ENCODE peak calls at places on chromosomes 1 and 21, in five cellular contexts. Y is A549, J is endothelial cell of umbilical vein, O is K562, X is GM12878. B is an unnamed sample.

GRCh38 chr1:224632921-224633321 is 16.8 kb downstream of the CNIH3 start:
- DNase-seq in Y (no peak), J (no peak), O (no peak), X (no peak), B (no peak)

GRCh38 chr1:50047916-50048694 is 24.4 kb upstream of the AGBL4 start:
- DNase-seq in Y (no peak), J (no peak), O (no peak), X (no peak), B (no peak)

GRCh38 chr1:29839726-29840125 is 603.4 kb downstream of the PTPRU start:
- DNase-seq in Y (no peak), J (no peak), O (no peak), X (no peak), B (no peak)

GRCh38 chr1:109162626-109163025 is 48.7 kb downstream of the ELAPOR1 start:
- DNase-seq in Y (no peak), J (no peak), O (no peak), X (peak; percentile 8), B (no peak)

GRCh38 chr1:89130716-89131115 is 4.8 kb upstream of the GBP2 start:
- DNase-seq in Y (no peak), J (no peak), O (no peak), X (no peak), B (no peak)

GRCh38 chr1:58813801-58814200 is 30.0 kb upstream of the JUN start:
- DNase-seq in Y (no peak), J (no peak), O (no peak), X (no peak), B (no peak)

GRCh38 chr1:7009741-7010525 is 224.7 kb downstream of the CAMTA1 start:
- DNase-seq in Y (no peak), J (no peak), O (no peak), X (no peak), B (no peak)

GRCh38 chr21:37877171-37877570 is 39.1 kb downstream of the KCNJ6 start:
- DNase-seq in Y (no peak), J (no peak), O (no peak), X (no peak), B (no peak)

GRCh38 chr1:156126043-156126700 is 11.7 kb downstream of the LMNA start:
- DNase-seq in Y (peak; percentile 72), J (peak; percentile 96), O (peak; percentile 64), X (no peak), B (peak; percentile 99)

GRCh38 chr1:4084896-4085295 is 184.8 kb upstream of the C1orf174 start:
- DNase-seq in Y (no peak), J (no peak), O (no peak), X (no peak), B (no peak)

GRCh38 chr1:96520542-96520941 is 201.0 kb upstream of the PTBP2 start:
- DNase-seq in Y (no peak), J (peak; percentile 24), O (no peak), X (no peak), B (no peak)

DNA sequence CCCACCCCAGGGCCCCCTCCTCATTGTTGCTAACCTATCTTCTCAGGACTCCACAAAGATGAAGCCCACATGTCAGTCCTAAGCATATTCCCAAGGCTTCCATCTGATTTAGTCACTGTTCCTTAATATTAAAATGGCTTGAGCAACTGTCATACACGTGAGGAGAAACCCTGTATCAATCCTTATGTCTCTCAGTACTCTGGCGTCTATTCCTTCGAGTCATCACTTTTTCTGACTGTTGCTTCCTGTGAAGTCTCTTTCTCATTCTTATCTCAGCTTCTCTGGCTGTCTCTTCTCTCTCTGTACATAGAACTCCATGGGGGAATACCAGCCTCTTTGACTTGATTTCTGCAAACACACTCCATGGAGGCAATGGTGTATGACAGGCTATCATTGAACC is 98.4 kb downstream of the C4BPA start:
- DNase-seq in Y (no peak), J (no peak), O (no peak), X (no peak), B (no peak)
- TF ChIP-seq MYC in Y (no peak), J (no peak), O (no peak), X (no peak), B (no peak)

DNA sequence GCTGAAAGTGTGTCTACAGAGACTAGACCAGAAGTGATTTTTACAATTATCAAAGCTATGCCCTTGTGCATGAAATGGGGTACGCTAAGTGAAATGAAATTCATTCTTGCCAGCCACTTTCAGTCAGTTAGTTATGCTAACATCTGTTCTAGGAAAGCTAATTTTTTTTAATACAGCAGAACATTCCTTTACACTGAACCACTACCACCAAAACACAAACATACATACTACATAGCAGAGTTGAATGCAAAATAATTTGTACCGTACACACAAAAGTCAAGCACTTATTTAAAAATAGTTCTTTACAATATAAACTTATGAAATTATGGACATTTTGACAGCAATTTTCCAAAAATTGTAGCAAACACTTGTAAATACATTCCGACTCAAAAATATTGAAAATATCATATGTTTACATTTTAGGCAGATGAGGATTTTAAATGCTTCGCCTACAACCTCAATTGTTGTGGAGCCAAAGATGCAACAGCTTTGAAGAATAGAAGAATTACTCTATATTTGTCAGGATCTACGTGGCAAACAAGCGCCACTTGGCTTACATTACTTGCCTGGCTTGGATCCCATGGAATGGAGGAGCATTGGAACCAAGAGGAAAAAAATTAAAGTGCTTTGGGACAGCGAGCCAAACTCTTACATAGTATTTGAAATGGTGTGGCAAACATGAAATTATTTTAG is 30.6 kb downstream of the WLS start:
- DNase-seq in Y (no peak), J (no peak), O (no peak), X (no peak), B (no peak)
- H3K4me3 ChIP-seq in Y (no peak overlapping the region), J (no peak overlapping the region), O (no peak overlapping the region), X (no peak overlapping the region), B (no peak overlapping the region)

DNA sequence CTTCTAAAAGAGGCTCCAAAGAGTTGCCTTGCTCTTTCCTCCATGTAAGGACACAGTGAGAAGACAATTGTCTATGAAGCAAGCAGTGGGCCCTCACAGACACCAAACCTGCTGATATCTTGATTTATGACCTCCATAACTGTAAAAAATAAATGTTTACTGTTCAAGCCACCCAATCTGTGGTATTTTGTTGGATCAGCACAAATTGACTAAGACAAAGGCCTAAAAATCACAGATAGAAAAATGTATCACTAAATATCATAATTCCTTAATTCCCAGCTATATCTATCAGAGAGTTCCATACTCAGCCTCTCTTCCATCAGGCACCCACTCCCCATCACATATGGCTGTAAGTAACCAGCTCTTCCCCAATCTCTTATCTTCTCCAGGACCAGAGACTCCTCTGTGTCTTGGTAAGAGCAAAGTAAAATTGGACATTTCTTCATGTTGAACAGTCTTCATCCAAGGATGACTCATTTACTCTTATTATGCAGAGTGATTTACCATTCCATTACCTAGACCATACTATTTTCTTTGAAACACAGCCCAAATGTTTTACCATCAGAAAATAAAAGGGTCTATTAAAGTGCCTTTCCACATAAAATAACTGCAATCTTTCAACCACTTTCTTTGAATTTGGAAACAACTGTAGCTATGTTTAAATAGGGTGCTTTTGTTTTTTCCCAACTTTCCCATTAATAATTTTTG is 503.6 kb downstream of the MRPL39 start:
- DNase-seq in Y (no peak), J (no peak), O (no peak), X (no peak), B (no peak)
- TF ChIP-seq MYC in Y (no peak), J (no peak), O (no peak), X (no peak), B (no peak)

DNA sequence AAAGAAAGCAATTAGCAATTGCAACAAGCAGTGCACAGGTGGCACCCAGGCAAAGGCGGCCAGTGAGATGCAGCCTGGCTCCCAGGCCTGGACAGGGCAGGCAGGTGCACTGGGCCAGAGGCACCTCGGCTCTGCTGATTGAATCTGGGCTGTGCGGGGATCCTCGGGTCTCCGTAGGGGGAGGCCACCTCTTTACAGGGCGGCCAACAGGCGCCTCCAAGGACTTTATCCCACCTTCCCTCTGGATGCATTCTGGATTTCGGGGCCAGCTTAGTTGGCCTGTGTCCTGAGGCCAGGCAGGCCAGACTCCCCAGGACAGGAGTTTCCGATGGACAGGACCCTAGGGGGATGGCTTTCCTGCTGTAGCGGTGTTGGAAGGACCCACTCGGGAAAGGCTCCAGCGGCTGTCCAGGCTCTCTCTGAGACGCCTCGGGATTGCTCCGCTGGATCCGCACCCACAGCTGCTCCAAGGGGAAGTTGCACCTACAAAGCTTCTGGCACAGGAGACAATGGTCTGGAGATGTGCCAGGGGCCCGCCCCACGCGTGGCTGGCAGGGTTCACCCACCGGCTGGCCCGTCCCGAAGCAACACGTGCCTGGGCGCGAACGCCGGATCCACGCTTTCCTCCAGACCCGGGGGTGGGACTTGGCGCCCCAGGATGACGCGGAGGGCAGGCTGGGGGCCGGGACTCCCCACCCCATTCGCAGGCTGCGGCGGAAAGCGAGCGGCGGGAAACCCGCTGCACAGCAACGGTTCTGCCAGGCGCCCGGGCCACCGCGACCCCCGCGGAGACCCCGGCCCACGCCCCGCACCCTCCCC is 810 bp downstream of the SLC19A1 start:
- DNase-seq in Y (peak; percentile 80), J (peak; percentile 53), O (peak; percentile 96), X (no peak), B (peak; percentile 85)
- H3K4me3 ChIP-seq in Y (peak overlapping the region; percentile 71), J (peak overlapping the region; percentile 47), O (peak overlapping the region; percentile 48), X (peak overlapping the region; percentile 78), B (peak overlapping the region; percentile 91)

GRCh38 chr1:99230695-99231094 is 33.6 kb upstream of the PLPPR4 start:
- DNase-seq in Y (no peak), J (no peak), O (no peak), X (no peak), B (no peak)

GRCh38 chr1:99228153-99228552 is 36.1 kb upstream of the PLPPR4 start:
- DNase-seq in Y (no peak), J (no peak), O (no peak), X (no peak), B (no peak)

DNA sequence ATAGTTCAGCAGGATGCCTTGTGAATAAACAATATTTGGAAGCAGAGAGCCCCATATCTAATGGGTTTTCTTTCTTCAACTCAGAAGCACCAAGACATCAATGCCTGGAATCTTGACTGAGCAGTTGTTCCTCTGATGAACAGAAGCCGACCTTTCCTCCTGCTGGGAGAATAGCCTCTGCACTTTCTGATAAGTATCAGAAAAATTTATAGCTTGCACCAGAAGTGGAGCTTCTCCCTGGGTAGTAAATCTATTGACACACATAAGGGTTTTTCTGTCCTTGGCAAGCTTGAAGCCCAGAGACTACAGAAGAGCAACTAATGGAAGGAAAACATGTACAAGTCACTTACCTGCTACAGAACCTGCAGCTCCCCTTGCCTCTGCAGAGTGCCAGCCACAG is 36.8 kb upstream of the PLPPR4 start:
- DNase-seq in Y (no peak), J (no peak), O (no peak), X (no peak), B (no peak)
- TF ChIP-seq MYC in Y (no peak), J (no peak), O (no peak), X (no peak), B (no peak)

DNA sequence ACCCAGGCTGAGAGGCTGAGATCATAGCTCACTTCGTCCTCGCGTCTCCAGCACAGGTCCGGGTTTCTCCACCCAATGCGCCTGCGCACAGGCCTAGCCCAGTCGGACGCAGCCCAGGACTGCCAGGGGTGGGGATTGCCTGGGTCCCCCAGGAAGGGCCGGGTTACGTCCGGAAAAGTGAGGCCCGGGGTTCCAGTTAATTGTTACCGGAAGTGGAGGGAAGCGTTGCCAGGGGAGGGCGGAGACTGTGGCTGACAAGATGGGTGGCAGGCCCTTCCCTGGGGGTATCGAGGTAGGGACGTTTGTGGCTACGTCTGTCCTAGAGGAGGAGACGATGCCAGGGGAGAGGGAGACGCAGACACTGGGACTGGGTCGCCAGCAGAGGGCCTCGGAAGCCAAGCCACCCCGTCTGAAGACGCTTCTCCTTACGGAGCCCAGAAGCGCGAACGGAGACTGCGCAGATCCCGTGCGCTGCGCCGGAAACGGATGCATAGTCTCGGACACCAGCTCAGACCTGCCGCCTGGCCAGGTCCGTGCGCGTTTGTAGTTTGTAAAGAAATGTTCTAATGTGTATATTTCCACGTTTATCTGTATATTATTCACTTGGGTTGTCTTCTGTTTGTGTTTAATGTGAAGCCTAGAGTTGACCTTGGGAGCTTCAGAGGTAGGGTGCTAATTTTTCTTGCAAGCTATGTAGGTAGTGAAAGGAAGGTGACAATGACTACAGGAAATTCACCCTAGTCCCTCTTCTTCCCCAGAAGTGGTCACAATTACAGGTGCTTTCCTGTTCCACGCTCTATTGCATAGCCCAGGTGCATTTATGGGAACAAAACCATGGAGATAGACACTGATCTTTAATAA is 7.3 kb downstream of the RSRP1 start:
- DNase-seq in Y (peak; percentile 68), J (peak; percentile 91), O (peak; percentile 79), X (peak; percentile 93), B (peak; percentile 96)
- H3K4me3 ChIP-seq in Y (peak overlapping the region; percentile 40), J (peak overlapping the region; percentile 29), O (peak overlapping the region; percentile 34), X (peak overlapping the region; percentile 55), B (peak overlapping the region; percentile 69)